ENCODE peak calls at places on chromosomes 16 and 17, in nine cellular contexts. M is adrenal gland, Y is Panc1, K is tibial nerve, R is right atrium auricular region, B is body of pancreas, T is mammary epithelial cell, Z is left lung, L is heart right ventricle. E is an unnamed sample. For H3K4me1, the result is how much of the 10 kb centered on the place peaks cover.

GRCh38 chr16:87464691-87465300 is 28.0 kb downstream of the ZCCHC14 start:
- DNase-seq in T (no peak), M (peak), Y (no peak), B (peak), R (peak), Z (peak), L (peak), K (peak), E (peak)

GRCh38 chr16:47311738-47312505 is 148.9 kb downstream of the ITFG1 start:
- DNase-seq in Z (no peak), M (no peak), B (no peak), L (no peak), R (no peak), K (no peak), T (peak), Y (no peak), E (no peak)

GRCh38 chr17:74957935-74958549 is 14.5 kb downstream of the HID1 start:
- DNase-seq in Z (peak), M (peak), L (peak), K (peak), B (peak), R (peak), T (peak), Y (no peak), E (peak)

GRCh38 chr16:63702981-63703590 is 1418.8 kb downstream of the CDH11 start:
- DNase-seq in Z (no peak), R (no peak), B (peak), M (no peak), Y (no peak), L (no peak), T (no peak), K (no peak), E (no peak)

GRCh38 chr16:1790611-1791255 is 2.8 kb downstream of the IGFALS start:
- DNase-seq in Y (no peak), T (no peak), R (no peak), M (no peak), B (no peak), Z (no peak), K (no peak), L (no peak), E (peak)

GRCh38 chr17:77649717-77650211 is 308.7 kb upstream of the TNRC6C start:
- DNase-seq in Z (peak), T (peak), M (no peak), L (no peak), R (no peak), Y (no peak), B (no peak), K (no peak), E (no peak)

GRCh38 chr16:79895053-79895916 is 294.7 kb upstream of the MAF start:
- DNase-seq in K (no peak), B (no peak), L (no peak), T (no peak), M (no peak), Z (no peak), Y (no peak), R (no peak), E (no peak)

GRCh38 chr17:79789943-79790804 is 6.7 kb downstream of the CBX8 start:
- DNase-seq in R (no peak), Y (no peak), B (no peak), K (no peak), M (peak), L (no peak), Z (no peak), T (no peak), E (no peak)

GRCh38 chr16:8541868-8542267 is 48.4 kb downstream of the TMEM114 start:
- DNase-seq in K (no peak), M (no peak), R (no peak), L (no peak), B (no peak), T (no peak), Y (no peak), Z (no peak), E (no peak)

GRCh38 chr17:75764711-75765421 is at the start of gene GALK1:
- DNase-seq in Y (no peak), K (peak), M (peak), R (peak), T (peak), L (peak), Z (peak), B (peak), E (peak)

GRCh38 chr17:81387235-81388060 is 7.8 kb upstream of the BAHCC1 start:
- DNase-seq in L (peak), Z (no peak), R (no peak), M (peak), B (peak), Y (no peak), T (no peak), K (no peak), E (peak)

GRCh38 chr17:52297230-52298010 is 138.9 kb upstream of the CA10 start:
- DNase-seq in L (no peak), Z (no peak), B (no peak), M (no peak), K (no peak), Y (no peak), T (peak), R (no peak), E (no peak)

GRCh38 chr16:64165368-64165767 is 956.5 kb downstream of the CDH11 start:
- DNase-seq in L (no peak), M (no peak), Y (no peak), K (no peak), R (no peak), B (no peak), Z (no peak), T (no peak), E (no peak)

GRCh38 chr17:69714659-69715058 is 300.2 kb downstream of the MAP2K6 start:
- DNase-seq in M (no peak), T (no peak), L (no peak), B (no peak), R (no peak), K (no peak), Y (no peak), Z (no peak), E (no peak)

GRCh38 chr17:68821860-68822693 is 133.1 kb downstream of the ABCA8 start:
- DNase-seq in K (no peak), M (peak), Z (no peak), Y (peak), B (no peak), R (no peak), T (peak), L (no peak), E (no peak)

GRCh38 chr17:59330314-59330942 is 1.0 kb upstream of the YPEL2 start:
- DNase-seq in Z (peak), R (peak), K (peak), L (peak), T (no peak), Y (no peak), M (peak), B (peak), E (peak)

GRCh38 chr16:56617212-56618085 is 8.1 kb upstream of the MT1E start:
- DNase-seq in Y (no peak), R (peak), B (peak), L (peak), T (peak), Z (peak), K (no peak), M (peak), E (peak)

GRCh38 chr16:57592591-57593003 is 35.8 kb upstream of the ADGRG1 start:
- DNase-seq in R (no peak), Y (no peak), M (no peak), B (no peak), K (no peak), L (no peak), T (no peak), Z (peak), E (no peak)

GRCh38 chr17:79192503-79193500 is 118.2 kb downstream of the ENGASE start:
- DNase-seq in K (no peak), R (no peak), Z (no peak), T (peak), Y (no peak), B (peak), M (peak), L (peak), E (no peak)

GRCh38 chr16:66925322-66925840 is at the start of gene RRAD:
- DNase-seq in T (no peak), R (no peak), M (peak), Z (peak), B (no peak), K (no peak), L (peak), Y (no peak), E (no peak)

GRCh38 chr16:16127469-16128116 is 95.7 kb downstream of the ABCC6 start:
- DNase-seq in M (peak), Z (peak), K (peak), T (peak), R (peak), Y (peak), B (peak), L (peak), E (peak)

DNA sequence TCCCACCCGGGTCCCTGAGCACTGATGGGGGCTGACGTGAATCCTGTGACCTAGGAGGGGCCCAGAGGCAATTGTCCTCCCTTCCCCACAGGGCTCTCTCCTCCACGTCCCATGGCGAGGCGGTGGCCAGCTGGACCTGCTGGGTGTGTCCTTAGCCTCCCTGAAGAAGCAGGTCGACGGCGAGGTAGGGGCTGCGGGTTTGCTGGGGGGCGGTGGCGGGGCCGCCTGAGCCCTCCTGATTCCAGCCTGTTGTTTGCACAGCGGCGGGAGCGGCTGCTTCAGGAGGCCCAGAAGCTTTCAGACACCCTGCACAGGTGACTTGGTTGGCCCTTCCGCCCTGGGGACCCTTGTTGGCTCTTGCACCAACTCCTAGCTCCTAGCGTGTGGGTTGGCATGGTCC is 1.7 kb downstream of the CHTF18 start:
- DNase-seq in T (no peak), L (no peak), M (no peak), Y (no peak), Z (no peak), B (no peak), R (no peak), K (no peak), E (no peak)
- H3K4me1 ChIP-seq in T (under half), L (under half), M (under half), Y (under half), Z (under half), B (under half), R (under half), K (under half), E (under half)

DNA sequence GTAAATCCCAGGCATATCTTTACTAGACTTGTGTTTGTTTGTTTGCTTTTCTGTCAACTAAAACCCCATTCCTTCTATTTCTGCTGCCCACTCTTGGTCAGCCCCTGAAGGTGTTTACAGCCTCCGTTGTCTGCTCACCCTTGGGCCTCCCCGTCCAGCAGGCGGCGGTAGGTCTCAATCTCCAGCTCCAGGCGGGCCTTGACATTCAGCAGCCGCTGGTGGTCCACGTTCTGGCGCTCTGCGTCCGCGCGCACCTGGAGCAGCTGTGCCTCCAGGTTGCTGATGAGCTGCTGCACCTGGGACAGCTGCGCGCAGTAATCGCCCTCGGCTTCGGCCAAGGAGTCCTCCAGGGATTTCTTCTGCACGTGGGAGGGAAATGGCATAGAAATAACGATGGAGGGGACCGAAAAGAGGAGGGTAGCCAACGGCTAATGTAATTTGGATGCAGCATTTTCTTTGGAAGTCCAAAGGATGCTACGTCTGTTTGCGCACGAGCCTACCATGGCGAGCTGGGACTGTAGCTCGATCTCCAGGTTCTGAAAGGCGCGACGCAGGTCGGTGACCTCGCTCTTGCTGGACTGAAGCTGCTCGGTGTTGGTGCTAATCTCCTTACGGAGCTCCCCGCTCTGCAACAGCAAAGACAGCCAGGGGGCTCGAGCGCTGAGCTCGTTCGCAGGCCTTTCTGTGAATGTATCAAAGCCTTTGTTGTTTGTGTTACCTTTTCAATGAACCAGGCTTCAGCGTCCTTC is 3.9 kb downstream of the KRT12 start:
- DNase-seq in R (no peak), L (no peak), B (no peak), Z (no peak), K (no peak), T (no peak), Y (no peak), M (no peak), E (no peak)
- TF ChIP-seq CTCF in R (no peak), L (no peak), B (no peak), Z (no peak), K (no peak), T (no peak), Y (no peak), M (no peak), E (no peak)

GRCh38 chr16:49492090-49492801 is 118.6 kb downstream of the C16orf78 start:
- DNase-seq in L (peak), B (peak), K (no peak), Z (peak), T (no peak), Y (no peak), M (peak), R (no peak), E (no peak)

GRCh38 chr16:49489686-49490320 is 116.2 kb downstream of the C16orf78 start:
- DNase-seq in L (no peak), K (no peak), T (no peak), M (peak), Z (peak), R (no peak), Y (no peak), B (no peak), E (no peak)

GRCh38 chr16:49490321-49490705 is 116.7 kb downstream of the C16orf78 start:
- DNase-seq in Z (peak), R (no peak), K (no peak), M (peak), Y (no peak), L (no peak), B (no peak), T (no peak), E (no peak)

GRCh38 chr16:49491736-49492089 is 118.1 kb downstream of the C16orf78 start:
- DNase-seq in L (peak), R (no peak), T (peak), B (peak), M (peak), Z (peak), Y (no peak), K (peak), E (no peak)

DNA sequence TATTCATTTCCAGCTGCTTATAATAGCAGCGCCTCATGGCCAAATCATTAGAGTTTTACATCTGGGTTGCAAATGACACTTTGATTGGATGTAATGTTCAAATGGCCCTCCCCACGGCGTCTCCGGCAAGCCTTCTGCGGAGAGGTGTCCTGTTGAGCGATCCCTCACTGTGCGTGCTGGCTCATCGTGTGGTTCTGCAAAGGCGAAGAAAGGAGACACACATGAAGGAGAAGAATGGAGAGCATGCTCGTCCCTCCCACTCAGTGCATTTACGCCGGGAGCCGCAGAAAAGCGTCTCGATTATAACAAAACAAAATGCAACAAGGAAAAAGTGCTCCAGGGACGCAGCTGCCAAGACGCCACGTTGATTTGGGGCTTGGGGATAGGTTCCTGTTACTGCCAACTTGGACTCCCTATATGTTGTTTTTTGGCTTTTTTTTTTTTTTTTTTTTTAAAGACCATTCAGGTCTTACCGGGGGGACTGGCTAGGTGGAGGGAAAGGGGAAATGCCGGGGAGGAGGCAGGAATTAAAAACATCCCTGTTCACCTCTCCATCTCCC is 117.6 kb downstream of the C16orf78 start:
- DNase-seq in K (no peak), L (no peak), R (no peak), T (no peak), Z (peak), B (no peak), Y (no peak), M (peak), E (no peak)
- H3K27ac ChIP-seq in K (no peak), L (no peak), R (no peak), T (no peak), Z (no peak), B (no peak), Y (no peak), M (no peak), E (no peak)

GRCh38 chr17:1041746-1042145 is 44.8 kb downstream of the TIMM22 start:
- DNase-seq in Y (no peak), Z (no peak), L (no peak), R (no peak), M (no peak), K (no peak), B (no peak), T (no peak), E (no peak)
- H3K4me1 ChIP-seq in Y (under half), Z (under half), L (under half), R (half or more), M (under half), K (half or more), B (under half), T (under half), E (under half)

GRCh38 chr17:7220593-7221280 is 999 bp downstream of the ACADVL start:
- DNase-seq in T (peak), B (peak), K (no peak), R (no peak), M (peak), Y (no peak), Z (peak), L (no peak), E (peak)
- TF ChIP-seq CTCF in T (peak), B (peak), K (peak), R (peak), M (peak), Y (peak), Z (peak), L (no peak), E (peak)

GRCh38 chr16:89737341-89738071 is 16.2 kb downstream of the ZNF276 start:
- DNase-seq in L (no peak), Y (no peak), K (no peak), M (no peak), T (no peak), B (no peak), Z (no peak), R (no peak), E (no peak)
- H3K27ac ChIP-seq in L (no peak), Y (no peak), K (no peak), M (no peak), T (no peak), B (no peak), Z (no peak), R (no peak), E (no peak)

DNA sequence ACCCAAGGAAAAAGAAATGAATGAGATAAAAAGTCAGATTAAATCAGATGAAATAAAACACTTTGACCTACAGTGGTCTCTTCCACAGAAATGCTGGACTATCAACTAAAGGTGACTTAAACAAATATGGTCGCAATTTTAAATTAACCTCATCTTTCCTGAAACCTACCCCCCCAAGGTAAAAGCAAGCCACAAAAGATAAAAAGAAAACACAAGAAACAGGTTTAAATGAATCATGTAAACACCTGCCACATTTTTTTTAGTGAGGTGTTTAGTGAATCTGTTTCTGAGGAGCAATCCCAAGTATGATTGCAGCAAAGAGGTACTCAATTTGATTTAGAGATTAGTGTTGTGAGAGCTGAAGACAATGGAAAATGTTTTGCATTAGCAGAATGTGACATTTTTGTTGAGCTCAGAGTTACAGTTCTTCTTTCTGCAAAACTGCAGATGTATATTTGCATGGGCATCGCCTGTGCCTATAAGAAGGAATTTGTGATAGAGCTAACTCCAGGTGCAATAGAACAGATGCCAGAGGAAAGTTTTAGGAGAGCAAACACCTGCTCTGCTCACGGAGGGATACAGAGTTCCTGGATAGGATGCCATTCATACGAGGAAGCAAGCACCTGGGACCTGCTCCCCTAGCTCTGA is 3.4 kb upstream of the MMD start:
- DNase-seq in Z (no peak), K (no peak), R (no peak), Y (no peak), B (no peak), L (no peak), M (no peak), T (no peak), E (no peak)
- H3K4me1 ChIP-seq in Z (under half), K (under half), R (under half), Y (under half), B (under half), L (under half), M (under half), T (under half), E (under half)

GRCh38 chr17:67116045-67116575 is 71.8 kb downstream of the CACNG1 start:
- DNase-seq in T (no peak), M (no peak), B (no peak), Z (no peak), K (no peak), R (no peak), L (no peak), Y (no peak), E (no peak)
- TF ChIP-seq CTCF in T (no peak), M (no peak), B (no peak), Z (no peak), K (no peak), R (no peak), L (no peak), Y (no peak), E (no peak)

E was measured in colonic mucosa.